ENCODE peak calls at places on chromosomes 3 and 15, in nine cellular contexts. L, N, S, I, K, J, P, B and M are unnamed samples. For H3K4me1 and H3K9me3, the result is how much of the 10 kb centered on the place peaks cover.

GRCh38 chr3:45950131-45950530 is 6.9 kb downstream of the CXCR6 start:
- DNase-seq in I (no peak), K (no peak), P (no peak), S (no peak), L (no peak), J (no peak), N (no peak), B (no peak), M (no peak)

GRCh38 chr3:178078933-178079332 is 457.3 kb upstream of the KCNMB2 start:
- DNase-seq in B (no peak), K (peak), L (no peak), J (no peak), I (no peak), P (peak), N (no peak), S (no peak), M (no peak)

GRCh38 chr3:146160233-146160963 is 586 bp downstream of the PLOD2 start:
- DNase-seq in J (peak), N (peak), P (peak), K (peak), S (peak), B (peak), L (peak), I (peak), M (no peak)

GRCh38 chr15:45228931-45229330 is 23.1 kb upstream of the SLC28A2 start:
- DNase-seq in S (no peak), N (no peak), L (no peak), J (no peak), K (no peak), B (peak), P (no peak), I (no peak), M (no peak)

GRCh38 chr3:29072626-29073025 is 208.2 kb upstream of the RBMS3 start:
- DNase-seq in S (no peak), K (peak), N (no peak), L (peak), P (no peak), I (no peak), B (no peak), J (no peak), M (no peak)

GRCh38 chr3:129039271-129040038 is 21.1 kb upstream of the GP9 start:
- DNase-seq in K (no peak), S (no peak), I (no peak), B (peak), L (no peak), J (peak), N (peak), P (no peak), M (no peak)

GRCh38 chr15:101578443-101578894 is 73.7 kb downstream of the TM2D3 start:
- DNase-seq in I (peak), P (peak), K (no peak), B (peak), S (peak), L (peak), J (peak), N (peak), M (no peak)

GRCh38 chr3:106566277-106566676 is 697.5 kb upstream of the CBLB start:
- DNase-seq in S (no peak), L (no peak), I (no peak), N (no peak), K (no peak), B (no peak), J (no peak), P (no peak), M (no peak)

GRCh38 chr3:9349321-9350117 is 13.3 kb upstream of the THUMPD3 start:
- DNase-seq in L (peak), I (no peak), B (no peak), K (peak), S (no peak), P (no peak), N (peak), J (no peak), M (no peak)

GRCh38 chr3:49553320-49553689 is 972 bp upstream of the BSN start:
- DNase-seq in B (no peak), N (no peak), I (no peak), K (no peak), S (no peak), P (no peak), J (no peak), L (peak), M (no peak)

GRCh38 chr3:18237251-18238005 is 187.7 kb downstream of the SATB1 start:
- DNase-seq in P (no peak), B (no peak), S (peak), K (peak), N (no peak), L (peak), J (no peak), I (no peak), M (no peak)

GRCh38 chr3:194809382-194809781 is 123.7 kb downstream of the FAM43A start:
- DNase-seq in J (no peak), S (no peak), K (no peak), I (no peak), P (no peak), L (no peak), N (no peak), B (no peak), M (no peak)

GRCh38 chr3:100100454-100100853 is 13.8 kb downstream of the FILIP1L start:
- DNase-seq in K (peak), J (no peak), B (no peak), I (no peak), S (no peak), N (no peak), L (no peak), P (no peak), M (no peak)

GRCh38 chr3:100102757-100103156 is 11.5 kb downstream of the FILIP1L start:
- DNase-seq in B (no peak), L (no peak), J (no peak), I (no peak), N (no peak), S (no peak), P (no peak), K (no peak), M (no peak)

GRCh38 chr3:100097919-100098896 is 16.1 kb downstream of the FILIP1L start:
- DNase-seq in L (no peak), S (no peak), P (no peak), N (no peak), B (peak), J (no peak), K (no peak), I (no peak), M (no peak)

GRCh38 chr3:100096866-100097265 is 17.4 kb downstream of the FILIP1L start:
- DNase-seq in J (no peak), L (no peak), N (no peak), K (no peak), I (no peak), P (no peak), S (no peak), B (no peak), M (no peak)

GRCh38 chr3:100099621-100100020 is 14.7 kb downstream of the FILIP1L start:
- DNase-seq in J (no peak), K (peak), I (no peak), N (no peak), L (no peak), P (no peak), S (no peak), B (no peak), M (no peak)
- H3K4me1 ChIP-seq in J (under half), K (under half), I (under half), N (under half), L (under half), P (under half), S (under half), B (under half), M (under half)

GRCh38 chr3:148513066-148513671 is 184.5 kb upstream of the AGTR1 start:
- DNase-seq in B (no peak), L (no peak), P (no peak), S (no peak), N (no peak), K (peak), J (no peak), I (no peak), M (no peak)
- H3K4me3 ChIP-seq in B (no peak), L (no peak), P (no peak), S (no peak), N (no peak), K (no peak), J (no peak), I (no peak), M (no peak)

GRCh38 chr3:15755181-15755580 is 42.6 kb downstream of the ANKRD28 start:
- DNase-seq in N (no peak), I (no peak), B (no peak), P (no peak), J (no peak), K (no peak), L (no peak), S (no peak), M (no peak)

GRCh38 chr3:15753056-15753710 is 44.6 kb downstream of the ANKRD28 start:
- DNase-seq in N (no peak), P (no peak), S (no peak), B (peak), J (no peak), K (no peak), I (no peak), L (no peak), M (no peak)

GRCh38 chr3:15754047-15754446 is 43.7 kb downstream of the ANKRD28 start:
- DNase-seq in P (no peak), S (no peak), J (no peak), N (no peak), I (no peak), K (peak), B (no peak), L (peak), M (no peak)

GRCh38 chr3:15750879-15751278 is 46.9 kb downstream of the ANKRD28 start:
- DNase-seq in S (no peak), L (no peak), J (no peak), N (no peak), I (no peak), P (no peak), K (no peak), B (no peak), M (no peak)

GRCh38 chr3:15750143-15750542 is 47.6 kb downstream of the ANKRD28 start:
- DNase-seq in P (no peak), K (peak), S (no peak), I (no peak), J (no peak), B (no peak), N (no peak), L (no peak), M (no peak)
- H3K9me3 ChIP-seq in P (under half), K (under half), S (under half), I (under half), J (under half), B (under half), N (under half), L (under half), M (under half)

GRCh38 chr3:12907729-12908128 is 66.4 kb upstream of the RPL32 start:
- DNase-seq in N (no peak), I (peak), S (no peak), P (no peak), J (no peak), B (no peak), L (no peak), K (no peak), M (no peak)

GRCh38 chr3:12906916-12907290 is 65.5 kb upstream of the RPL32 start:
- DNase-seq in K (no peak), N (no peak), P (no peak), L (no peak), I (no peak), B (no peak), J (no peak), S (no peak), M (no peak)

GRCh38 chr3:12908136-12908730 is 66.9 kb upstream of the RPL32 start:
- DNase-seq in I (peak), P (no peak), N (no peak), L (no peak), K (no peak), S (no peak), J (no peak), B (no peak), M (no peak)

GRCh38 chr3:12906141-12906915 is 65.0 kb upstream of the RPL32 start:
- DNase-seq in B (no peak), S (no peak), K (no peak), L (no peak), P (no peak), J (no peak), I (peak), N (no peak), M (no peak)

DNA sequence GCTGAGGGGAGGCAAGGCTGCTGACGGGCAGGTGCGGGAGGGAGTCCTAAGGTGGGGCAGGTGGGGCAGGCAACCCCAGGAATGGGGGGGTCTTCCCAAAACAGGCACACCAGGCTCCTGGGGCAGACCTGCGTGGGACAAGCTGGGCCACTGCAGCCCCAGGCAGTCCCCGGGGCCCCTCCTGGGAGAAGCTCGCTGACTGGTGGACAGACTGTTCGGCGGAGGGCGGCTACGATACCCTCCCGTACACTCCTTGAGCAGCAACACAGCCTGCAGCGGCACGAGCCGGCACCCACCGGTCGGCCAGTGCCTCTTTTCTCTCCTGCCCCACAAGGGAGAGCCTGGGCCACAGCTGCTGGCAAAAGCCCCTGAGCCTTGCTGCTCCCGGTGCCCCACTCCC is 65.9 kb upstream of the RPL32 start:
- DNase-seq in I (peak), B (no peak), L (no peak), S (no peak), N (no peak), J (no peak), K (no peak), P (no peak), M (no peak)
- H3K4me1 ChIP-seq in I (under half), B (under half), L (under half), S (under half), N (under half), J (under half), K (under half), P (under half), M (under half)

GRCh38 chr3:185063431-185063830 is 89.4 kb downstream of the C3orf70 start:
- DNase-seq in K (no peak), L (no peak), J (no peak), P (no peak), N (no peak), B (no peak), I (no peak), S (no peak), M (no peak)

GRCh38 chr3:185059766-185060165 is 93.1 kb downstream of the C3orf70 start:
- DNase-seq in N (no peak), L (no peak), S (no peak), P (no peak), K (no peak), B (no peak), J (no peak), I (no peak), M (no peak)

GRCh38 chr3:185057829-185058228 is 95.0 kb downstream of the C3orf70 start:
- DNase-seq in S (no peak), P (no peak), N (no peak), L (no peak), K (no peak), I (no peak), J (no peak), B (no peak), M (no peak)

GRCh38 chr3:185062221-185062620 is 90.6 kb downstream of the C3orf70 start:
- DNase-seq in I (no peak), N (no peak), B (no peak), S (no peak), J (no peak), K (no peak), L (no peak), P (no peak), M (no peak)

GRCh38 chr3:185060655-185061054 is 92.2 kb downstream of the C3orf70 start:
- DNase-seq in K (no peak), I (no peak), S (no peak), N (no peak), P (no peak), B (no peak), L (no peak), J (no peak), M (no peak)
- H3K4me3 ChIP-seq in K (no peak), I (no peak), S (no peak), N (no peak), P (no peak), B (no peak), L (no peak), J (no peak), M (no peak)

DNA sequence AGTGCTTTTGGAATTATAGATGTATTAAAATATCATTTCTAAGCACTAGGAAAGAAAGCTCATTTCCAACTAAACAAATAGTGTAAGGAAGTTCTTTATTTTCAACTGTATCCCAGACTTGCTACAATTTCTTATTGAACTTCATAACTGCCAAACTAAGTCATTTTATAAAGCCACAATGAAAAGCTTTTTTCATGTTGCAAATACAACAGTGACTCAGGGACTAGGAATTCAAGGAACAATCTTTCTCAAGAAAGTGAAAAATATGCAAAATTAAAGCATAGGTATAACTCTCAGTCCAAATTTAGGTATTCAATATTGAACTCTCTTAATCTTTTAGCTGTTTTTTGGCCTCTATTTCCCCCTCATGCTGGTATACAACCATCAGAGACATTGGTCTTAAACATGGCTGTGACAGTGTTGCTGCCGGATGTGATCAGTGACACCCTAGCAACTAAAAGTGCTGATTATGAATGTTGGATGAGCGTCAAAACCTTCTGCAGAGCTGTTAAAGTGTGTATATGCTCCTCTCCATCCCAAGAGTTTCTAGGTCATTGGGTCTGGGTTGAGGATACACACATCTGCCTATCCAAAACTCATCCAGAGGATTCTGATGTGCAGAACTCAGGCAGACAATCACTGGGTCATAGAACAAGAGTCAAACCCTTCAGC is 476.9 kb downstream of the ZNF385D start:
- DNase-seq in S (no peak), N (no peak), J (no peak), B (no peak), L (peak), K (peak), P (no peak), I (no peak), M (no peak)
- H3K9me3 ChIP-seq in S (under half), N (under half), J (under half), B (under half), L (under half), K (under half), P (under half), I (under half), M (under half)

DNA sequence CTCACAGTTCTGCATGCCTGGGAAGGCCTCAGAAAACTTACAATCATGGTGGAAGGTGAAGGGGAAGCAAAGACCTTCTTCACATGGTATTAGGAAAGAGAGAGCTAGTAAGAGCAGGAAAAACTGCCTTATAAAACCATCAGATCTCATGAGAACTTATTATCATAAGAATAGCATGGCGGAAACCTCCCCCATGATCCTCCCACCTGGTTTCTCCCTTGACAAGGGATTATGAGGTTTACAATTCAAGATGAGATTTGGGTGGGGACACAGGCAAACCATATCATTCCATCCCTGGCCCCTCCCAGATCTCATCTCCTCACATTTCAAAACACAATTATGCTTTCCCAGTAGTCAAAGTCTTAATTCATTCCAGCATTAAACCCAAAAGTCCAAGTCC is 34.6 kb upstream of the TMEM45A start:
- DNase-seq in J (no peak), K (no peak), S (no peak), L (no peak), I (no peak), N (no peak), P (no peak), B (no peak), M (no peak)
- H3K4me1 ChIP-seq in J (under half), K (under half), S (under half), L (under half), I (under half), N (under half), P (under half), B (under half), M (under half)

GRCh38 chr15:63051701-63052066 is 9.1 kb downstream of the TPM1 start:
- DNase-seq in L (no peak), J (no peak), P (no peak), I (no peak), B (no peak), N (no peak), S (no peak), K (no peak), M (no peak)

GRCh38 chr15:63054985-63055384 is 12.4 kb downstream of the TPM1 start:
- DNase-seq in J (no peak), S (no peak), B (peak), P (no peak), K (peak), L (no peak), N (no peak), I (no peak), M (no peak)

GRCh38 chr15:63052128-63052826 is 9.7 kb downstream of the TPM1 start:
- DNase-seq in I (no peak), N (no peak), P (no peak), K (peak), S (no peak), J (no peak), L (no peak), B (no peak), M (no peak)

GRCh38 chr15:63054281-63054683 is 11.7 kb downstream of the TPM1 start:
- DNase-seq in I (no peak), K (peak), B (peak), J (no peak), S (no peak), P (no peak), L (no peak), N (no peak), M (no peak)

DNA sequence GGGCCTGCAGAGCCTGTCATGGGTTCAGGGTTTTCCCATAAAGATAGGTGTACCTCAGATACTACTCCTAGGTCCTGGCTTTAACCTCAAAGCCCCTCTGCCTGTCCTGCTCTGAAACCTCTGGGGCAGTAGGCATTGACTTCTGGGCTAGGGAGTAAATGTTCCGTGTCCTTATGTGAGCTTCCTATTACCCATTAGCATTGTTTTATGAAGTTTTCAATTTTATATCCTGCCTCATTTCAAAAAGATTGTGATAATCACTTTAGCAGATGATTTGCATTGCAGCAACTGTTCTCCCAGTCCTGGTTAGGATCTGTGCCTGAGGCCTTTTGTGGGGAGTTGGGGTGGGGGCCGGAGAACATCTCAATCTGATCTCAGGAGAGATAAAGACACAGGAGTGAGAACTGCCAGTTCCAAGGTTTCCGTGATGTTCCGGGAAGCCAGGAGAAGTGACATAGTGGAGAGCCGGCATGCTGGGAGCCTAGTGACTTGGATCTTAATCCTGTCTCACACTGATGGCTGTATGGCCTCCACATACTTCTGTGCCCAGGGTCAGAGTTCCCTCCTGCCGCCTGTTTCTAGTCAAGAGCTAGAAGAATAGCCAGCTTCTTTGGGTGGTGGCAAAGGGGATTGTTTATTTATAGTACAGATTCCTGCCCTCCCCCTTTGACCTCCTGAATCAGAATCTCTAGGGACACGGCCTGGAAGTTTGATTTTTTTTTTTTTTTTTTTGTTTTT is 10.6 kb downstream of the TPM1 start:
- DNase-seq in J (peak), K (peak), L (no peak), N (peak), S (no peak), I (no peak), P (peak), B (peak), M (no peak)
- H3K4me3 ChIP-seq in J (no peak), K (no peak), L (no peak), N (no peak), S (no peak), I (no peak), P (no peak), B (no peak), M (no peak)